ENCODE peak calls at places on chromosomes 12 and 14, in seven cellular contexts. N, Q, L, T, Y, E and F are unnamed samples.

GRCh38 chr12:71799105-71799504 is 40.5 kb upstream of the TBC1D15 start:
- DNase-seq in N (no peak), Q (no peak), L (no peak), T (no peak), Y (no peak), E (no peak), F (no peak)

GRCh38 chr12:108634225-108634795 is 616 bp upstream of the SELPLG start:
- DNase-seq in N (no peak), Q (no peak), L (no peak), T (no peak), Y (no peak), E (peak; percentile 62), F (no peak)

GRCh38 chr12:108302471-108303311 is 36.4 kb downstream of the CMKLR1 start:
- DNase-seq in N (peak; percentile 47), Q (no peak), L (peak; percentile 86), T (peak; percentile 82), Y (peak; percentile 91), E (peak; percentile 92), F (peak; percentile 63)

GRCh38 chr14:101877766-101878165 is 86.6 kb upstream of the DYNC1H1 start:
- DNase-seq in N (no peak), Q (peak; percentile 55), L (no peak), T (no peak), Y (no peak), E (no peak), F (no peak)

GRCh38 chr12:96529912-96530311 is 40.5 kb downstream of the CFAP54 start:
- DNase-seq in N (no peak), Q (no peak), L (no peak), T (no peak), Y (no peak), E (no peak), F (no peak)

GRCh38 chr12:15540469-15540872 is 218.2 kb downstream of the PTPRO start:
- DNase-seq in N (peak; percentile 54), Q (peak; percentile 83), L (no peak), T (no peak), Y (no peak), E (no peak), F (no peak)

GRCh38 chr14:88426271-88426670 is 40.8 kb downstream of the SPATA7 start:
- DNase-seq in N (no peak), Q (no peak), L (no peak), T (no peak), Y (peak; percentile 11), E (no peak), F (no peak)

GRCh38 chr12:21551811-21552469 is 25.8 kb downstream of the SPX start:
- DNase-seq in N (no peak), Q (no peak), L (no peak), T (no peak), Y (no peak), E (no peak), F (no peak)

GRCh38 chr12:2749580-2749979 is 45.2 kb upstream of the FKBP4 start:
- DNase-seq in N (no peak), Q (no peak), L (no peak), T (no peak), Y (no peak), E (no peak), F (no peak)

GRCh38 chr12:16346931-16347330 is 514 bp upstream of the MGST1 start:
- DNase-seq in N (no peak), Q (no peak), L (no peak), T (no peak), Y (no peak), E (no peak), F (no peak)

GRCh38 chr12:88617352-88617751 is 37.1 kb upstream of the KITLG start:
- DNase-seq in N (no peak), Q (no peak), L (no peak), T (no peak), Y (no peak), E (no peak), F (no peak)

GRCh38 chr12:58341791-58342190 is 400.4 kb downstream of the ATP23 start:
- DNase-seq in N (no peak), Q (no peak), L (peak; percentile 85), T (no peak), Y (no peak), E (no peak), F (no peak)

GRCh38 chr12:122308811-122309210 is 42.5 kb upstream of the VPS33A start:
- DNase-seq in N (no peak), Q (peak; percentile 62), L (peak; percentile 4), T (no peak), Y (no peak), E (no peak), F (no peak)

GRCh38 chr12:88501976-88502938 is 78.0 kb downstream of the KITLG start:
- DNase-seq in N (no peak), Q (no peak), L (no peak), T (no peak), Y (no peak), E (no peak), F (no peak)

GRCh38 chr12:54411398-54412241 is 7.4 kb downstream of the ITGA5 start:
- DNase-seq in N (peak; percentile 94), Q (peak; percentile 94), L (peak; percentile 95), T (no peak), Y (peak; percentile 74), E (peak; percentile 92), F (no peak)

GRCh38 chr14:39015360-39015961 is 87.6 kb downstream of the SEC23A start:
- DNase-seq in N (peak; percentile 4), Q (peak; percentile 54), L (peak; percentile 65), T (no peak), Y (no peak), E (no peak), F (no peak)

GRCh38 chr12:108856170-108856427 is 1.3 kb downstream of the SSH1 start:
- DNase-seq in N (no peak), Q (no peak), L (peak; percentile 24), T (no peak), Y (no peak), E (no peak), F (no peak)

GRCh38 chr14:37678916-37679315 is 83.5 kb downstream of the TTC6 start:
- DNase-seq in N (no peak), Q (peak; percentile 80), L (no peak), T (no peak), Y (no peak), E (no peak), F (no peak)

GRCh38 chr12:2523317-2523716 is 271.5 kb upstream of the FKBP4 start:
- DNase-seq in N (no peak), Q (no peak), L (no peak), T (no peak), Y (no peak), E (no peak), F (no peak)

GRCh38 chr12:20492251-20492728 is 124.0 kb downstream of the PDE3A start:
- DNase-seq in N (no peak), Q (peak; percentile 45), L (no peak), T (no peak), Y (peak; percentile 12), E (no peak), F (no peak)

GRCh38 chr12:88299567-88300101 is 157.5 kb downstream of the TMTC3 start:
- DNase-seq in N (peak; percentile 98), Q (peak; percentile 98), L (peak; percentile 97), T (no peak), Y (no peak), E (no peak), F (no peak)

GRCh38 chr12:11202811-11203210 is 16.1 kb upstream of the TAS2R42 start:
- DNase-seq in N (no peak), Q (peak; percentile 54), L (peak; percentile 9), T (no peak), Y (no peak), E (no peak), F (no peak)

GRCh38 chr12:79454338-79454777 is 236.4 kb downstream of the PAWR start:
- DNase-seq in N (no peak), Q (peak; percentile 87), L (peak; percentile 31), T (peak; percentile 68), Y (no peak), E (no peak), F (no peak)